ENCODE peak calls at places on chromosomes 16 and 17, in eight cellular contexts. R is Peyer's patch, M is A549, T is DND-41, Y is aorta, V is heart left ventricle, P is stomach, K is cardiac muscle cell. N is an unnamed sample.

GRCh38 chr17:75288359-75288758 is 874 bp downstream of the SLC25A19 start:
- DNase-seq in R (no peak), M (no peak), T (no peak), Y (no peak), V (no peak), P (no peak), K (no peak), N (no peak)

GRCh38 chr17:37608369-37609169 is 649 bp downstream of the SYNRG start:
- DNase-seq in R (no peak), M (peak; percentile 61), T (peak; percentile 67), Y (no peak), V (no peak), P (peak; percentile 26), K (peak; percentile 38), N (peak; percentile 35)

GRCh38 chr16:89764711-89765201 is 43.4 kb downstream of the ZNF276 start:
- DNase-seq in R (peak; percentile 79), M (no peak), T (no peak), Y (no peak), V (peak; percentile 58), P (peak; percentile 86), K (peak; percentile 5), N (peak; percentile 96)

GRCh38 chr16:67862623-67863583 is 9.9 kb upstream of the EDC4 start:
- DNase-seq in R (no peak), M (no peak), T (no peak), Y (peak; percentile 91), V (peak; percentile 92), P (peak; percentile 37), K (peak; percentile 60), N (no peak)

GRCh38 chr16:81513204-81514040 is 68.8 kb downstream of the CMIP start:
- DNase-seq in R (no peak), M (no peak), T (no peak), Y (no peak), V (peak; percentile 85), P (no peak), K (peak; percentile 52), N (peak; percentile 57)

GRCh38 chr17:35766903-35767510 is 6.3 kb downstream of the C17orf50 start:
- DNase-seq in R (no peak), M (peak; percentile 85), T (peak; percentile 37), Y (no peak), V (no peak), P (peak; percentile 59), K (peak; percentile 70), N (peak; percentile 74)

GRCh38 chr16:30619207-30619606 is 9.0 kb upstream of the ZNF689 start:
- DNase-seq in R (no peak), M (no peak), T (no peak), Y (no peak), V (no peak), P (no peak), K (peak; percentile 56), N (no peak)

GRCh38 chr17:55332296-55333041 is 67.7 kb downstream of the HLF start:
- DNase-seq in R (no peak), M (no peak), T (no peak), Y (no peak), V (no peak), P (no peak), K (no peak), N (peak; percentile 68)

GRCh38 chr16:69166221-69166833 is 20.6 kb upstream of the SNTB2 start:
- DNase-seq in R (no peak), M (no peak), T (no peak), Y (no peak), V (no peak), P (no peak), K (peak; percentile 33), N (no peak)

GRCh38 chr17:42361781-42362186 is 26.5 kb downstream of the STAT3 start:
- DNase-seq in R (no peak), M (no peak), T (no peak), Y (no peak), V (no peak), P (no peak), K (no peak), N (peak; percentile 79)

GRCh38 chr16:57815987-57816745 is 13.9 kb upstream of the KIFC3 start:
- DNase-seq in R (peak; percentile 80), M (peak; percentile 62), T (peak; percentile 65), Y (peak; percentile 96), V (peak; percentile 92), P (peak; percentile 89), K (peak; percentile 92), N (peak; percentile 84)

GRCh38 chr16:81366316-81366932 is 51.7 kb downstream of the GAN start:
- DNase-seq in R (no peak), M (peak; percentile 40), T (no peak), Y (no peak), V (no peak), P (no peak), K (peak; percentile 70), N (peak; percentile 53)

GRCh38 chr17:82114872-82115271 is 16.8 kb upstream of the FASN start:
- DNase-seq in R (no peak), M (no peak), T (no peak), Y (no peak), V (no peak), P (no peak), K (no peak), N (no peak)

GRCh38 chr17:78759203-78759968 is 22.7 kb downstream of the CYTH1 start:
- DNase-seq in R (no peak), M (no peak), T (peak; percentile 83), Y (no peak), V (peak; percentile 75), P (peak; percentile 85), K (peak; percentile 95), N (no peak)

GRCh38 chr17:4161179-4161559 is 18.2 kb downstream of the CYB5D2 start:
- DNase-seq in R (no peak), M (peak; percentile 98), T (no peak), Y (no peak), V (no peak), P (peak; percentile 28), K (peak; percentile 80), N (no peak)

GRCh38 chr16:9047689-9048301 is 43.6 kb upstream of the HAPSTR1 start:
- DNase-seq in R (peak; percentile 64), M (peak; percentile 79), T (peak; percentile 37), Y (peak; percentile 94), V (peak; percentile 93), P (peak; percentile 86), K (peak; percentile 100), N (peak; percentile 94)

DNA sequence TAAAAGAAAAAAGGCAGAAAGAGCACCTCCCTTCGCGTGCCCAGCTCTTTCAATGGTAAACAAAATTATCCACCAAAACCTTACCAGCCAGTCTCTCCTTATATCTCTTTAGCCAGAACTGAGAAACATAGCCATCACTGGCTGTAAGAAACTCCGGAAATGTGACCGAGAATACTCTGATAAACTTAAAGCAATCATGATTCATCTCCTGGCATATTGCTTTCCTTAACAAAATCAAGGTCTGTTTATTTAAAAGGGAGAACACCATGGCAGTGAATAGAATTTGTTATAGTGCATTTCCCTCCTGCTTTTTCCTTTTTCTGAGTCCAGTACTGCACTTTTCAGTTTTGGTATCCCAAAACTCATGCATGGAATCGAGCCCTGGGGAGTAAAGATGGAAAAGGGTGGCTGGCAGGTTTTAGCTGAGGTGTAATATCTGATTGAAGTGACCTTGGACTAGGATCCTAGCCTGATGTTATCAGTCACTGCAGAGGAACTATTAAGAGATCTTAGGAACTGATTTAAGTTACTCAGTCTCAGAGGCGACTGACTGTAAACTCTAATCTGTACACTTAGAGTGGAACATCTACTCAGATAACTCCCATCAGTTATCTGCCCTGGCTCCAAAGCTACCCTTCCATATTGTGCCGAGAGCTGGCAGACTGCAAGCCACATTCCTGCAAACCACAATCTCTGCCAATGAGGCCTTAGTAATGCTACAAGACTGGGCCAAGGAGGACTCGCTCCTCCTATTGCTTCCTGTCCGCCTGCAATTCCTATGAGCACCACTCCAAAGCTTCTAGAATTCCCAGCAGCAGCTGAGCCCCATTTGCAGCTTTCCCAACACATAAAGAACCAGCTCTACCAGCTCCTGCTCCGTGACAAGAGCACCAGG is 7.4 kb upstream of the COX10 start:
- DNase-seq in R (no peak), M (no peak), T (no peak), Y (no peak), V (peak; percentile 41), P (no peak), K (peak; percentile 93), N (no peak)
- H3K27ac ChIP-seq in R (no peak overlapping the region), M (no peak overlapping the region), T (no peak overlapping the region), Y (peak overlapping the region; percentile 76), V (no peak overlapping the region), P (no peak overlapping the region), K (no peak overlapping the region), N (no peak overlapping the region)

GRCh38 chr16:88686062-88686438 is 257 bp downstream of the SNAI3 start:
- DNase-seq in R (no peak), M (no peak), T (no peak), Y (no peak), V (no peak), P (peak; percentile 59), K (no peak), N (no peak)
- H3K4me1 ChIP-seq in R (peaks cover 6% of the 10 kb centered on the region), M (peaks cover 16% of the 10 kb centered on the region), T (peaks cover 15% of the 10 kb centered on the region), Y (no peaks in the 10 kb centered on the region), V (peaks cover 30% of the 10 kb centered on the region), P (peaks cover 51% of the 10 kb centered on the region), K (peaks cover 13% of the 10 kb centered on the region), N (peaks cover 2% of the 10 kb centered on the region)

GRCh38 chr16:11665071-11665491 is 3.2 kb upstream of the SNN start:
- DNase-seq in R (no peak), M (no peak), T (peak; percentile 90), Y (no peak), V (no peak), P (no peak), K (no peak), N (no peak)

GRCh38 chr16:11666108-11667055 is 1.9 kb upstream of the SNN start:
- DNase-seq in R (no peak), M (no peak), T (peak; percentile 48), Y (no peak), V (no peak), P (no peak), K (no peak), N (no peak)

GRCh38 chr16:11667824-11668589 is at the start of gene SNN:
- DNase-seq in R (peak; percentile 89), M (peak; percentile 93), T (peak; percentile 89), Y (peak; percentile 95), V (peak; percentile 94), P (peak; percentile 92), K (peak; percentile 91), N (peak; percentile 88)

GRCh38 chr16:11668590-11669379 is 530 bp downstream of the SNN start:
- DNase-seq in R (no peak), M (no peak), T (no peak), Y (peak; percentile 85), V (no peak), P (no peak), K (no peak), N (no peak)

DNA sequence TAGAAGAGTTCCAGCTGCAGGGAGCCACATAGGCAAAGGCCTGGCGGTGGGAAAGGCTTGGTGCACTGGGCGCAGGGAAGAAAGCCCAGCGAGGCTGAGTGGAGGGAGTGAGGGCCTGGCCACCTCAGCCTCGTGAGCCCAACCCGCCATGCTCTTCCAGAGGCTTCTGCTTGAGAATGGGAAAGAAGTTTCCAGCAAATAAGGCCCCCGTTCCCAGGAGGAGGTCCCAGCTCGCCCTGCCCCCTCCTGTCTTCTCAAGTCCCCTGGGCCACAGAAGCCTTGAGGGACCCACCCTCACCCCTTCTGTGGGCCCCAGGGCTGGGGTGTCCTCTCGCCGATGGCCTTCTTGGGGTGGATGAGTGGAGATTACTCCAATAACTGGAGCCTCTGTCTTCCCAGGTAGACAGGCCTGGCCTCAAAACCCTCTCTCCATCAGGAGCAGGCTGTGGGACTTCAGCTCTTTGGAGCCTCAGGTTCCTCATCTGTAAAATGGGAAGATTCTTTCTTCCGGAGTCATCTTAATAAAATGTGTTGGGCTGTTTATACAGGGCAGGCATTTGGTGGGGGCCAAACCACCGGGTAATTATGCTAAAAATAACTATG is 933 bp upstream of the SNN start:
- DNase-seq in R (no peak), M (no peak), T (no peak), Y (no peak), V (no peak), P (no peak), K (no peak), N (no peak)
- H3K4me3 ChIP-seq in R (peak overlapping the region; percentile 65), M (peak overlapping the region; percentile 94), T (peak overlapping the region; percentile 61), Y (no peak overlapping the region), V (no peak overlapping the region), P (peak overlapping the region; percentile 53), K (no peak overlapping the region), N (no peak overlapping the region)

GRCh38 chr17:59627269-59627668 is 7.6 kb downstream of the CLTC start:
- DNase-seq in R (no peak), M (no peak), T (no peak), Y (no peak), V (no peak), P (no peak), K (no peak), N (no peak)
- H3K27ac ChIP-seq in R (peak overlapping the region; percentile 9), M (no peak overlapping the region), T (no peak overlapping the region), Y (no peak overlapping the region), V (no peak overlapping the region), P (peak overlapping the region; percentile 55), K (no peak overlapping the region), N (no peak overlapping the region)

N was measured in small intestine.